ENCODE peak calls at places on chromosomes 16 and 17, in five cellular contexts. Y, Q, X, P and B are unnamed samples.

GRCh38 chr17:73278465-73279453 is 17.1 kb upstream of the CPSF4L start:
- DNase-seq in X (no peak), P (no peak), Q (no peak), Y (no peak), B (peak; percentile 63)

GRCh38 chr16:27401768-27402568 is at the start of gene IL21R:
- DNase-seq in Y (peak; percentile 88), X (no peak), P (peak; percentile 70), Q (no peak), B (no peak)

GRCh38 chr17:60093694-60094093 is 15.0 kb upstream of the HEATR6 start:
- DNase-seq in Y (no peak), Q (no peak), X (no peak), P (no peak), B (no peak)

GRCh38 chr16:13021996-13022395 is 120.6 kb downstream of the SHISA9 start:
- DNase-seq in P (no peak), Q (no peak), Y (no peak), X (no peak), B (no peak)

GRCh38 chr16:88329726-88330700 is 52.7 kb upstream of the ZNF469 start:
- DNase-seq in Q (no peak), Y (no peak), P (no peak), X (no peak), B (no peak)

GRCh38 chr16:54097774-54098173 is 188.8 kb downstream of the IRX3 start:
- DNase-seq in P (no peak), Q (no peak), X (no peak), Y (no peak), B (no peak)

GRCh38 chr16:84650062-84650991 is 2.0 kb downstream of the KLHL36 start:
- DNase-seq in P (no peak), Q (peak; percentile 72), X (no peak), Y (no peak), B (no peak)

GRCh38 chr16:48963306-48963705 is 318.3 kb downstream of the CBLN1 start:
- DNase-seq in X (peak; percentile 51), Y (no peak), P (no peak), Q (peak; percentile 40), B (peak; percentile 82)

GRCh38 chr17:64992325-64992802 is 64.2 kb downstream of the GNA13 start:
- DNase-seq in P (no peak), Q (peak; percentile 1), Y (no peak), X (peak; percentile 67), B (peak; percentile 100)

GRCh38 chr16:84741351-84741791 is 41.6 kb downstream of the USP10 start:
- DNase-seq in Y (no peak), X (no peak), Q (no peak), P (no peak), B (no peak)

GRCh38 chr16:56997931-56998330 is 8.6 kb downstream of the NLRC5 start:
- DNase-seq in P (no peak), Y (no peak), X (no peak), Q (no peak), B (no peak)